ENCODE peak calls at places on chromosomes 6 and 20, in eight cellular contexts. Z, K, D, T, O, Q, G and F are unnamed samples.

GRCh38 chr6:11386323-11386722 is 151.2 kb upstream of the TMEM170B start:
- DNase-seq in Z (no peak), K (no peak), D (no peak), T (peak; percentile 43), O (no peak), Q (no peak), G (no peak), F (no peak)

GRCh38 chr6:168967556-168967955 is 286.1 kb downstream of the THBS2 start:
- DNase-seq in Z (no peak), K (no peak), D (no peak), T (no peak), O (no peak), Q (no peak), G (peak; percentile 16), F (no peak)

GRCh38 chr20:51934301-51935002 is 132.1 kb upstream of the SALL4 start:
- DNase-seq in Z (no peak), K (peak; percentile 38), D (no peak), T (no peak), O (no peak), Q (no peak), G (no peak), F (no peak)

GRCh38 chr6:10413850-10414765 is 766 bp downstream of the TFAP2A start:
- DNase-seq in Z (no peak), K (peak; percentile 88), D (no peak), T (no peak), O (peak; percentile 66), Q (no peak), G (no peak), F (no peak)

GRCh38 chr6:125375841-125376240 is 74.1 kb upstream of the HDDC2 start:
- DNase-seq in Z (peak; percentile 28), K (peak; percentile 75), D (no peak), T (no peak), O (no peak), Q (no peak), G (no peak), F (peak; percentile 37)

GRCh38 chr20:42138711-42139110 is 520.5 kb upstream of the CHD6 start:
- DNase-seq in Z (no peak), K (no peak), D (no peak), T (no peak), O (no peak), Q (no peak), G (no peak), F (no peak)

GRCh38 chr6:35034411-35035171 is 106.5 kb downstream of the TCP11 start:
- DNase-seq in Z (no peak), K (no peak), D (no peak), T (no peak), O (no peak), Q (no peak), G (no peak), F (no peak)

GRCh38 chr6:33716890-33717632 is 5.6 kb upstream of the UQCC2 start:
- DNase-seq in Z (no peak), K (no peak), D (no peak), T (no peak), O (no peak), Q (no peak), G (no peak), F (no peak)

GRCh38 chr6:45661667-45662066 is 283.9 kb upstream of the SUPT3H start:
- DNase-seq in Z (peak; percentile 62), K (peak; percentile 97), D (peak; percentile 92), T (peak; percentile 45), O (no peak), Q (no peak), G (peak; percentile 88), F (peak; percentile 84)

GRCh38 chr6:68296126-68296525 is 339.0 kb upstream of the ADGRB3 start:
- DNase-seq in Z (no peak), K (peak; percentile 46), D (no peak), T (no peak), O (no peak), Q (no peak), G (peak; percentile 67), F (no peak)

GRCh38 chr6:29627762-29628418 is 5.1 kb downstream of the GABBR1 start:
- DNase-seq in Z (peak; percentile 41), K (peak; percentile 94), D (no peak), T (peak; percentile 55), O (peak; percentile 95), Q (peak; percentile 88), G (peak; percentile 87), F (peak; percentile 69)

DNA sequence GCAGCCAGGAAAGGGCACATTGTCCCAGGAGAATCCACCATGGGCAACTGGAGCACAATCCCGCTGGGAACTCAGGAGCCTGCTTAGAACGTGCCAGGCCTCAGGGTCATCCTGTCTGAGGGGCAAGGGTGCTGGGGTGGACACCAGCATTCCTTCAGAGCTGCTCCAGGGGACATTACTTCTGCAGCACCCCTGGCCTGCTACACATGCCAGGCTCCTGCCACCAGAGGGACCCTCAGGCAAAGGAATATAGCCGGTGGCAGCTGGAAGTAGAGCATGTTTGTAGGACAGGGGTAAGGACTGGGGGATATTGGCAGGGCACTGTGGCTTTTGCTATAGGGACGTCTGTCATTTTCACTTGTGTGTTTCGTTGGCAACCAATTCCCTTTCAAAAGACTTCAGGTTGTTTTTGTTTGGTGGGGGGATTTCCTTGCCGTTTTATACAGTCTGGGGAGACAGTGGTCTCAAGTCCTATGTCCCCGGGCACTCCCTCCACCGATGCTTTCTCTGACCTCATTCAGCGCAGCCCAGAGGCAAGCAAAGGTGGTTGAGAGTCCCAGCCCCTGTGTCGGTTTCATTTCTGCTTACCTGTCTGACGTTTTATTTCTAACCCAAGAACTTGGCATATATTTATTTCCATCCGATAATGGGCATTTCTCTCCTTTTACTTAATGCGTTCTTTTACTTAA is 130.8 kb downstream of the JPH2 start:
- DNase-seq in Z (no peak), K (no peak), D (no peak), T (no peak), O (peak; percentile 77), Q (no peak), G (no peak), F (peak; percentile 23)
- TF ChIP-seq CTCF in Z (peak; percentile 36), K (peak; percentile 25), D (peak; percentile 66), T (peak; percentile 40), O (peak; percentile 65), Q (no peak), G (no peak), F (peak; percentile 75)

GRCh38 chr6:160221423-160221822 is 37.2 kb downstream of the SLC22A2 start:
- DNase-seq in Z (no peak), K (no peak), D (no peak), T (peak; percentile 4), O (peak; percentile 75), Q (no peak), G (peak; percentile 14), F (no peak)
- TF ChIP-seq CTCF in Z (no peak), K (no peak), D (peak; percentile 16), T (peak; percentile 45), O (peak; percentile 60), Q (no peak), G (no peak), F (no peak)

GRCh38 chr20:9353916-9354276 is 160.5 kb upstream of the LAMP5 start:
- DNase-seq in Z (peak; percentile 47), K (peak; percentile 41), D (no peak), T (no peak), O (no peak), Q (no peak), G (no peak), F (no peak)

GRCh38 chr20:9360427-9360826 is 154.0 kb upstream of the LAMP5 start:
- DNase-seq in Z (no peak), K (no peak), D (no peak), T (no peak), O (no peak), Q (no peak), G (no peak), F (no peak)

GRCh38 chr20:9354579-9354978 is 159.8 kb upstream of the LAMP5 start:
- DNase-seq in Z (no peak), K (no peak), D (no peak), T (no peak), O (no peak), Q (no peak), G (no peak), F (no peak)

GRCh38 chr20:9363673-9364072 is 150.7 kb upstream of the LAMP5 start:
- DNase-seq in Z (no peak), K (peak; percentile 28), D (no peak), T (no peak), O (no peak), Q (no peak), G (no peak), F (no peak)

DNA sequence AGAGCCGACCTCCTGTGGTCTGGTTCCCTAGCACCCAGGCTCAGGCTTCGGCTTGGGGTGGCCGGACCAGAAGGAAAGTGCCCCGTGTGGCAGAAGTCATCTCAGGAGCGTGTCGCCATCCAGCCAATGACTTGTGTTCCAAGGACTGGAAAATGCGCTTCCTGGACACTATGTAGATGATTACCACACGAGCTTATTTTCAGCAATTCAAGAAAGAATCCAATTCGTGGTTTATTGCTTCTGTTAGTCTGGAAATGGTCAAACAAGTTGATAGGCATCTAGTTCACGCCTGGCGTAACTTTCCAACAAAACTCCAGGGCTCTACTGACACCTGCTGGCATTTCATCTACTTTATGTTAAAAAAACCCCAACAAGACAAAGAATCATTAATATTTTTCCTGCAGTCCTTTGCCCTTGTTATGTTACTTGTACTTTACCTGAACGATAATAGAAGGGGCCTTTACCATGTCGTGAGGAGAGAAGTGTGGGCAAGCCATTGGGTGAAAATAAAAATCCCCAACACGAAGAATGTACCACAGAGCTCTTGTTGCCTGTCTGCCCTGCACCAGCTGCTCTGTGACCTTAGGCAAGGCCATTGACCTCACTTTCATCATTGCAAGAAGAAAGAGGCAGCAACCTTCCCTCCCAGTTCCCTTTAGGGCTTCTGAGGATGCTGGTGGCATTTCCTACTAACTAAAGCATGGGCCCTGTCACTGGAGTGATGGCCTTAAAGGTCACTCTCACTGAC is 154.7 kb upstream of the LAMP5 start:
- DNase-seq in Z (peak; percentile 71), K (peak; percentile 83), D (no peak), T (peak; percentile 1), O (peak; percentile 64), Q (no peak), G (peak; percentile 53), F (peak; percentile 64)
- TF ChIP-seq CTCF in Z (peak; percentile 52), K (peak; percentile 36), D (peak; percentile 37), T (peak; percentile 51), O (peak; percentile 74), Q (no peak), G (peak; percentile 31), F (peak; percentile 53)

GRCh38 chr6:143498428-143498827 is 13.1 kb downstream of the FUCA2 start:
- DNase-seq in Z (no peak), K (no peak), D (no peak), T (no peak), O (no peak), Q (no peak), G (no peak), F (no peak)

GRCh38 chr6:143505537-143505936 is 6.0 kb downstream of the FUCA2 start:
- DNase-seq in Z (no peak), K (no peak), D (no peak), T (no peak), O (no peak), Q (no peak), G (no peak), F (no peak)

GRCh38 chr6:143504369-143504768 is 7.2 kb downstream of the FUCA2 start:
- DNase-seq in Z (no peak), K (no peak), D (no peak), T (no peak), O (no peak), Q (no peak), G (no peak), F (no peak)

GRCh38 chr6:143505111-143505510 is 6.4 kb downstream of the FUCA2 start:
- DNase-seq in Z (no peak), K (no peak), D (no peak), T (no peak), O (no peak), Q (no peak), G (no peak), F (no peak)

DNA sequence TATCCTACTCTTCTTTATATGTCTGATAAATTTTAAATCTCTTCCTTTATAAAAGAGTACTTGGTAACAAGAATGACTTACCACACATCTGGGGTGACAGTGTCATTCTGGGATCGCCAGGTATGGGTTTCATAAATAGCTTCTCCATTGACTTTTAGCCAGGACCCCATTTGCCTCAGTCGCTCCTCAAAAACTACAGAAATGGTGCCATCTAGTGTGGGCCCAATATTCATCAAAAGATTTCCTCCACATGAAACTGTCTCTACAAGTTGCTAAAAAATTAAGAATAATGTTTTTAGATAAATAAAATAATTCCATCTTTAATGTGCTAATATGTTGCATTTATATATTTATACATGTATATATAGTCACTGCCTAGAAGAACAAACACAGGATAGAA is 9.7 kb downstream of the FUCA2 start:
- DNase-seq in Z (no peak), K (peak; percentile 16), D (no peak), T (peak; percentile 22), O (no peak), Q (no peak), G (no peak), F (no peak)
- TF ChIP-seq CTCF in Z (peak; percentile 11), K (peak; percentile 2), D (peak; percentile 4), T (peak; percentile 69), O (peak; percentile 25), Q (no peak), G (peak; percentile 15), F (peak; percentile 12)